ENCODE peak calls at places on chromosomes 12 and 14, in four cellular contexts. D is NCI-H2171; T is activated T-cell treated with anti-CD3 and anti-CD28 coated beads, Interleukin-2, amount 50 U/mL, for 72 hours; J is effector memory CD8-positive, alpha-beta T cell. I is an unnamed sample.
A peak's percentile ranks its signal among the peaks of the same experiment; 100 is the strongest.

GRCh38 chr12:117699575-117699974 is 269.2 kb downstream of the KSR2 start:
- DNase-seq in D (no peak), T (no peak), J (no peak), I (no peak)

GRCh38 chr14:102939820-102940561 is 17.5 kb downstream of the AMN start:
- DNase-seq in D (no peak), T (no peak), J (no peak), I (no peak)

GRCh38 chr14:74655597-74656389 is 43.8 kb upstream of the LTBP2 start:
- DNase-seq in D (no peak), J (no peak), T (no peak), I (no peak)

GRCh38 chr12:103571286-103571685 is 15.8 kb upstream of the STAB2 start:
- DNase-seq in J (no peak), D (no peak), T (no peak), I (no peak)

GRCh38 chr12:64054156-64054555 is 167.9 kb downstream of the KICS2 start:
- DNase-seq in D (no peak), T (no peak), J (no peak), I (no peak)

GRCh38 chr14:91249841-91250616 is 5.5 kb upstream of the GPR68 start:
- DNase-seq in J (peak; percentile 50), T (peak; percentile 49), D (peak; percentile 69), I (peak; percentile 57)

GRCh38 chr14:21711360-21711961 is 37.8 kb upstream of the OR4E1 start:
- DNase-seq in J (peak; percentile 16), D (peak; percentile 67), T (peak; percentile 15), I (peak; percentile 18)

GRCh38 chr14:74977164-74977900 is 21.9 kb upstream of the PGF start:
- DNase-seq in D (no peak), J (no peak), T (no peak), I (no peak)

GRCh38 chr12:39538679-39539104 is 80.9 kb downstream of the ABCD2 start:
- DNase-seq in T (no peak), J (no peak), D (no peak), I (no peak)

GRCh38 chr12:124390442-124391116 is 95.7 kb downstream of the RFLNA start:
- DNase-seq in D (no peak), J (no peak), T (no peak), I (no peak)

GRCh38 chr12:19712041-19712440 is 272.7 kb downstream of the AEBP2 start:
- DNase-seq in T (no peak), J (no peak), D (no peak), I (no peak)

GRCh38 chr12:50633950-50634349 is 129.2 kb downstream of the DIP2B start:
- DNase-seq in J (no peak), T (no peak), D (no peak), I (no peak)

GRCh38 chr12:121536929-121537813 is 43.7 kb downstream of the KDM2B start:
- DNase-seq in D (no peak), T (peak; percentile 64), J (peak; percentile 63), I (peak; percentile 80)

GRCh38 chr12:123384994-123385376 is 1.1 kb downstream of the KMT5A start:
- DNase-seq in J (no peak), T (no peak), D (no peak), I (no peak)

GRCh38 chr12:128804762-128805161 is 19.0 kb downstream of the SLC15A4 start:
- DNase-seq in D (no peak), T (no peak), J (no peak), I (no peak)

GRCh38 chr12:56188786-56189335 is 422 bp downstream of the SMARCC2 start:
- DNase-seq in D (peak; percentile 71), T (no peak), J (peak; percentile 6), I (peak; percentile 64)

GRCh38 chr14:23061995-23062394 is 4.7 kb upstream of the CDH24 start:
- DNase-seq in T (no peak), D (no peak), J (no peak), I (no peak)

GRCh38 chr14:93906341-93907329 is 20.5 kb upstream of the FAM181A start:
- DNase-seq in J (peak; percentile 41), T (peak; percentile 66), D (peak; percentile 75), I (peak; percentile 56)

GRCh38 chr14:92880851-92881250 is 42.1 kb upstream of the CHGA start:
- DNase-seq in T (no peak), J (no peak), D (peak; percentile 5), I (no peak)

GRCh38 chr12:55060470-55060869 is 40.7 kb downstream of the NEUROD4 start:
- DNase-seq in J (no peak), D (no peak), T (peak; percentile 64), I (peak; percentile 35)

GRCh38 chr14:62077676-62078261 is 315.5 kb downstream of the SNAPC1 start:
- DNase-seq in D (no peak), T (no peak), J (no peak), I (no peak)

GRCh38 chr14:56686416-56686815 is 106.8 kb downstream of the TMEM260 start:
- DNase-seq in J (no peak), T (no peak), D (no peak), I (no peak)

GRCh38 chr14:67982711-67983608 is 163.4 kb downstream of the RAD51B start:
- DNase-seq in J (no peak), T (no peak), D (no peak), I (no peak)

GRCh38 chr12:13425766-13426165 is 229.2 kb downstream of the EMP1 start:
- DNase-seq in J (no peak), T (no peak), D (no peak), I (no peak)

GRCh38 chr12:79938843-79939242 is 3.9 kb upstream of the PPP1R12A start:
- DNase-seq in J (no peak), D (no peak), T (no peak), I (no peak)

GRCh38 chr12:531951-532585 is 72.3 kb downstream of the B4GALNT3 start:
- DNase-seq in T (no peak), J (no peak), D (no peak), I (no peak)

GRCh38 chr12:127717293-127717692 is 549.7 kb upstream of the TMEM132C start:
- DNase-seq in T (no peak), J (no peak), D (no peak), I (no peak)

GRCh38 chr12:124764451-124764850 is 99.2 kb downstream of the SCARB1 start:
- DNase-seq in D (no peak), T (no peak), J (no peak), I (peak; percentile 52)

GRCh38 chr12:19496249-19497208 is 57.2 kb downstream of the AEBP2 start:
- DNase-seq in T (no peak), J (no peak), D (no peak), I (no peak)

GRCh38 chr14:104443391-104444158 is 136.0 kb upstream of the C14orf180 start:
- DNase-seq in T (no peak), D (no peak), J (no peak), I (no peak)

GRCh38 chr12:103247531-103247930 is 248.2 kb downstream of the C12orf42 start:
- DNase-seq in T (no peak), J (no peak), D (no peak), I (no peak)

GRCh38 chr12:58950739-58951100 is 30.4 kb upstream of the LRIG3 start:
- DNase-seq in D (no peak), J (no peak), T (no peak), I (no peak)

GRCh38 chr12:51174501-51174900 is 1.6 kb upstream of the TFCP2 start:
- DNase-seq in T (no peak), J (no peak), D (no peak), I (no peak)

GRCh38 chr14:55580401-55581010 is 499 bp downstream of the KTN1 start:
- DNase-seq in T (peak; percentile 75), J (peak; percentile 54), D (peak; percentile 49), I (peak; percentile 70)